ENCODE peak calls at places on chromosome 19, in eight cellular contexts. J is CD8-positive, alpha-beta T cell; A is Caco-2; Y is ovary; R is MM.1S; Q is heart right ventricle; I is heart left ventricle; T is left lung. X is an unnamed sample. For H3K4me1 and H3K9me3, the result is how much of the 10 kb centered on the place peaks cover.

GRCh38 chr19:6272411-6272791 is 7.4 kb downstream of the MLLT1 start:
- DNase-seq in J (no peak), A (no peak), Y (peak), R (no peak), Q (no peak), I (no peak), T (no peak), X (no peak)

GRCh38 chr19:51607077-51607476 is 23.1 kb downstream of the SIGLEC5 start:
- DNase-seq in J (no peak), A (no peak), Y (no peak), R (peak), Q (no peak), I (no peak), T (no peak), X (no peak)

GRCh38 chr19:13765395-13766094 is 1.2 kb downstream of the MRI1 start:
- DNase-seq in J (no peak), A (no peak), Y (no peak), R (no peak), Q (no peak), I (no peak), T (no peak), X (no peak)

GRCh38 chr19:35392742-35393350 is 22.0 kb downstream of the GPR42 start:
- DNase-seq in J (no peak), A (no peak), Y (no peak), R (no peak), Q (no peak), I (no peak), T (no peak), X (no peak)

GRCh38 chr19:17405250-17406038 is at the start of gene BST2:
- DNase-seq in J (peak), A (peak), Y (peak), R (peak), Q (peak), I (no peak), T (peak), X (no peak)

GRCh38 chr19:13005861-13006370 is 10.6 kb downstream of the NFIX start:
- DNase-seq in J (no peak), A (no peak), Y (no peak), R (no peak), Q (no peak), I (no peak), T (peak), X (no peak)

GRCh38 chr19:55973982-55974381 is 12.6 kb upstream of the NLRP5 start:
- DNase-seq in J (no peak), A (no peak), Y (no peak), R (no peak), Q (no peak), I (no peak), T (no peak), X (no peak)

GRCh38 chr19:45638930-45639729 is at the start of gene EML2:
- DNase-seq in J (peak), A (peak), Y (peak), R (peak), Q (peak), I (peak), T (peak), X (peak)

GRCh38 chr19:13058951-13059660 is 43.6 kb downstream of the LYL1 start:
- DNase-seq in J (no peak), A (no peak), Y (no peak), R (no peak), Q (no peak), I (no peak), T (no peak), X (no peak)

GRCh38 chr19:40344422-40344821 is 3.8 kb downstream of the C19orf47 start:
- DNase-seq in J (no peak), A (no peak), Y (no peak), R (no peak), Q (no peak), I (no peak), T (peak), X (no peak)

GRCh38 chr19:50147462-50148423 is 15.3 kb downstream of the IZUMO2 start:
- DNase-seq in J (peak), A (peak), Y (peak), R (peak), Q (peak), I (peak), T (peak), X (peak)

GRCh38 chr19:13830761-13831481 is 35.7 kb downstream of the ZSWIM4 start:
- DNase-seq in J (no peak), A (no peak), Y (no peak), R (no peak), Q (no peak), I (no peak), T (no peak), X (no peak)

GRCh38 chr19:34171877-34172660 is at the start of gene LSM14A:
- DNase-seq in J (peak), A (peak), Y (peak), R (peak), Q (peak), I (peak), T (peak), X (peak)
- H3K4me1 ChIP-seq in J (under half), A (under half), Y (under half), R (under half), Q (under half), I (under half), T (under half), X (under half)

DNA sequence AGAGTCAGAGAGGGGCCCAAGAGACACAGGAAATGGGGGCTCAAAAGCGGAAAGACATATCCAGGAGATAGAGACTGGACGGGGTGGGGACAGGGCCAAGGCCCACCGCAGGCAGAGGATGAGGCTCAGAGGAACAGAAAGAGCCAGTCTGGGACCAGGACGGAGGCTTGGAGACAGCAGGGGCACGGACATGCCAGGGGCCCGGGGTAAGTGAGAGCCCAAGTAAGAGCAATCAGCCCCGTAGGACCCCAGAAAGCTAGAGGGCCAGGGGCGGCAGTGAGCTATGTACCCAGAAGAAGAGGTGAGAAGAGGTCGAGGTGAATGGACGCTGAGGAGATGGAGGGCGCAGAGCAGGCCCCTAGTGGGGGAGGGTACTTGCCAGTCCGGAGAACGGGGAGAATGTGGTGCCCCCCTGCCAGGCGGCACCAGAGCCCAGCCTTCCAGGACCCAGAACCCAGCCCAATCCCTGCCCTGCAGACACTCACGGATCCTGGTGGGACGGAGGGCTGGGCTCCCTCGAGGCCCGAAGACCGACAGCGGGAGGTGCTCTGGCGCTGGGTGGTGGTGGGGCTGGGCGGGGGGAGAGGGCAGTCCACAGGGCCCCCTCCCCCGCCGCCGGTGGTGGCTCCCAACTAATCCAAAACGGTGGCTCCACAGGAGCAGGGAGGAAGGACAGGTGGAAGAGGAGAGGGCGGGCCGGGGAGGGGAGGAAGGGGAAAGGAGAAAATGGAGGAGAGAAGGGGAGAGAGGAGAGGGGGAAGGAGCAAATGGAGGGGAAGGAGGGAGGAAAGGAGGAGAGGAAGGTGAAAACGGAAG is 1.0 kb downstream of the GRIK5 start:
- DNase-seq in J (no peak), A (no peak), Y (no peak), R (no peak), Q (no peak), I (peak), T (no peak), X (no peak)
- H3K9me3 ChIP-seq in J (under half), A (under half), Y (under half), R (under half), Q (under half), I (under half), T (under half), X (under half)

GRCh38 chr19:4969772-4970531 is 1.0 kb downstream of the KDM4B start:
- DNase-seq in J (no peak), A (no peak), Y (peak), R (peak), Q (no peak), I (no peak), T (peak), X (no peak)

GRCh38 chr19:4971424-4971793 is 2.5 kb downstream of the KDM4B start:
- DNase-seq in J (no peak), A (no peak), Y (peak), R (peak), Q (no peak), I (no peak), T (peak), X (no peak)

GRCh38 chr19:4970558-4971423 is 1.9 kb downstream of the KDM4B start:
- DNase-seq in J (no peak), A (no peak), Y (peak), R (peak), Q (peak), I (no peak), T (peak), X (peak)

GRCh38 chr19:4972509-4973230 is 3.8 kb downstream of the KDM4B start:
- DNase-seq in J (no peak), A (no peak), Y (no peak), R (no peak), Q (no peak), I (no peak), T (peak), X (no peak)

GRCh38 chr19:4971816-4972495 is 3.0 kb downstream of the KDM4B start:
- DNase-seq in J (no peak), A (no peak), Y (peak), R (no peak), Q (no peak), I (no peak), T (peak), X (no peak)
- H3K4me1 ChIP-seq in J (under half), A (under half), Y (under half), R (under half), Q (half or more), I (half or more), T (under half), X (under half)

DNA sequence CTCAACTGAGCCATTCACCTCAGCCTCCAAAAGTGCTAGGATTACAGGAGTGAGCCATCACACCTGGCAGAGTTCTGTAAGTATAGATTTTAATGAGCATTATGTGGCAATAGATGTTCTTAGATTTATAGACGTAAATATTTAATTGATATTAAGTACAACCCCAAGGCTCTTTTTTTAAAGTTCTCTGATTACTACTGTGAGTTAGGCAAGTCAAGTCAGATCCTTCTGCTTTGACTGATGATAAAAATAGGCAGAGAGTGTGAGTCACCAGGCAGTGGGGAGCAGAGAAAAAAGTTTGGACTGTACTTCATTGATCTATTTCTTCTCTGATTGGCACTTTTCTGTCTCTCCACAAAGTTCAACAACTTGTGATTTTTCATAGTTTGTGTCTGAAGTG is 1379.9 kb downstream of the UQCRFS1 start:
- DNase-seq in J (no peak), A (no peak), Y (no peak), R (no peak), Q (no peak), I (no peak), T (no peak), X (no peak)
- H3K9me3 ChIP-seq in J (under half), A (under half), Y (under half), R (under half), Q (under half), I (under half), T (under half), X (under half)

GRCh38 chr19:10762656-10763055 is 44.8 kb downstream of the DNM2 start:
- DNase-seq in J (peak), A (no peak), Y (no peak), R (no peak), Q (peak), I (no peak), T (no peak), X (no peak)

GRCh38 chr19:10763399-10763798 is 45.5 kb downstream of the DNM2 start:
- DNase-seq in J (no peak), A (no peak), Y (no peak), R (no peak), Q (no peak), I (no peak), T (no peak), X (no peak)

GRCh38 chr19:10763828-10764339 is 46.0 kb downstream of the DNM2 start:
- DNase-seq in J (no peak), A (no peak), Y (no peak), R (no peak), Q (no peak), I (peak), T (no peak), X (no peak)

GRCh38 chr19:10760268-10760944 is 42.5 kb downstream of the DNM2 start:
- DNase-seq in J (peak), A (peak), Y (no peak), R (no peak), Q (no peak), I (peak), T (no peak), X (no peak)

GRCh38 chr19:10761443-10762242 is 43.8 kb downstream of the DNM2 start:
- DNase-seq in J (no peak), A (no peak), Y (peak), R (no peak), Q (no peak), I (peak), T (no peak), X (peak)
- H3K4me1 ChIP-seq in J (half or more), A (under half), Y (under half), R (under half), Q (half or more), I (half or more), T (under half), X (under half)

GRCh38 chr19:58204566-58204965 is 21.7 kb downstream of the ZNF274 start:
- DNase-seq in J (no peak), A (no peak), Y (no peak), R (no peak), Q (no peak), I (no peak), T (no peak), X (no peak)
- H3K9me3 ChIP-seq in J (half or more), A (half or more), Y (half or more), R (under half), Q (half or more), I (half or more), T (half or more), X (under half)

GRCh38 chr19:16289594-16289993 is 35.0 kb upstream of the KLF2 start:
- DNase-seq in J (no peak), A (no peak), Y (no peak), R (no peak), Q (no peak), I (no peak), T (no peak), X (no peak)
- H3K4me1 ChIP-seq in J (under half), A (under half), Y (under half), R (under half), Q (half or more), I (half or more), T (under half), X (under half)

GRCh38 chr19:48332662-48333466 is 7.5 kb downstream of the EMP3 start:
- DNase-seq in J (peak), A (peak), Y (peak), R (peak), Q (peak), I (peak), T (peak), X (peak)
- H3K9me3 ChIP-seq in J (under half), A (under half), Y (under half), R (under half), Q (under half), I (under half), T (under half), X (under half)

GRCh38 chr19:47093841-47094240 is 19.7 kb downstream of the ZC3H4 start:
- DNase-seq in J (no peak), A (no peak), Y (no peak), R (no peak), Q (no peak), I (peak), T (no peak), X (no peak)
- H3K4me1 ChIP-seq in J (under half), A (half or more), Y (under half), R (under half), Q (under half), I (under half), T (under half), X (under half)

X was measured in pancreas.